ENCODE peak calls at places on chromosomes 13 and 19, in ten cellular contexts. W, C, R, Z, B, V, A, T, G and F are unnamed samples.

GRCh38 chr13:48094404-48094780 is 512 bp downstream of the MED4 start:
- DNase-seq in W (no peak), C (no peak), R (no peak), Z (no peak), B (peak), V (peak), A (no peak), T (no peak), G (peak), F (no peak)

GRCh38 chr19:48975947-48976847 is 11.1 kb downstream of the FTL start:
- DNase-seq in W (no peak), C (peak), R (no peak), Z (no peak), B (no peak), V (no peak), A (no peak), T (no peak), G (peak), F (no peak)

GRCh38 chr13:49356224-49356623 is 87.6 kb downstream of the CAB39L start:
- DNase-seq in W (no peak), C (no peak), R (no peak), Z (no peak), B (peak), V (no peak), A (no peak), T (no peak), G (no peak), F (no peak)

GRCh38 chr13:64937302-64937701 is 2292.8 kb downstream of the PCDH9 start:
- DNase-seq in W (no peak), C (no peak), R (no peak), Z (no peak), B (no peak), V (no peak), A (no peak), T (no peak), G (no peak), F (no peak)

GRCh38 chr13:35190241-35190640 is 248.2 kb downstream of the NBEA start:
- DNase-seq in W (no peak), C (no peak), R (no peak), Z (no peak), B (no peak), V (no peak), A (no peak), T (no peak), G (no peak), F (no peak)

GRCh38 chr13:66673401-66673800 is 556.7 kb downstream of the PCDH9 start:
- DNase-seq in W (no peak), C (no peak), R (no peak), Z (no peak), B (peak), V (no peak), A (no peak), T (no peak), G (no peak), F (no peak)

GRCh38 chr19:36489920-36490415 is 607 bp upstream of the ZNF566 start:
- DNase-seq in W (no peak), C (no peak), R (peak), Z (no peak), B (peak), V (peak), A (peak), T (peak), G (peak), F (no peak)

GRCh38 chr13:110661256-110661655 is 44.7 kb downstream of the CARS2 start:
- DNase-seq in W (no peak), C (no peak), R (no peak), Z (no peak), B (peak), V (no peak), A (no peak), T (no peak), G (no peak), F (no peak)

GRCh38 chr13:48892311-48892710 is 83.4 kb upstream of the FNDC3A start:
- DNase-seq in W (no peak), C (no peak), R (no peak), Z (no peak), B (peak), V (no peak), A (no peak), T (no peak), G (no peak), F (no peak)

GRCh38 chr13:45162821-45163220 is 38.0 kb downstream of the KCTD4 start:
- DNase-seq in W (no peak), C (no peak), R (no peak), Z (no peak), B (peak), V (no peak), A (no peak), T (no peak), G (no peak), F (no peak)

GRCh38 chr13:113147206-113147605 is 11.2 kb upstream of the PROZ start:
- DNase-seq in W (no peak), C (no peak), R (no peak), Z (no peak), B (no peak), V (no peak), A (no peak), T (no peak), G (no peak), F (no peak)

GRCh38 chr19:34996978-34997640 is 3.0 kb upstream of the GRAMD1A start:
- DNase-seq in W (no peak), C (no peak), R (no peak), Z (peak), B (no peak), V (no peak), A (no peak), T (no peak), G (no peak), F (no peak)

GRCh38 chr19:54644056-54644455 is 13.8 kb downstream of the LILRB1 start:
- DNase-seq in W (no peak), C (no peak), R (no peak), Z (no peak), B (no peak), V (peak), A (no peak), T (peak), G (no peak), F (peak)

GRCh38 chr19:46635920-46636761 is at the start of gene GNG8:
- DNase-seq in W (no peak), C (peak), R (no peak), Z (no peak), B (no peak), V (no peak), A (no peak), T (no peak), G (peak), F (no peak)

GRCh38 chr13:43865892-43866291 is 13.6 kb downstream of the CCDC122 start:
- DNase-seq in W (no peak), C (no peak), R (no peak), Z (no peak), B (peak), V (no peak), A (no peak), T (no peak), G (no peak), F (no peak)

DNA sequence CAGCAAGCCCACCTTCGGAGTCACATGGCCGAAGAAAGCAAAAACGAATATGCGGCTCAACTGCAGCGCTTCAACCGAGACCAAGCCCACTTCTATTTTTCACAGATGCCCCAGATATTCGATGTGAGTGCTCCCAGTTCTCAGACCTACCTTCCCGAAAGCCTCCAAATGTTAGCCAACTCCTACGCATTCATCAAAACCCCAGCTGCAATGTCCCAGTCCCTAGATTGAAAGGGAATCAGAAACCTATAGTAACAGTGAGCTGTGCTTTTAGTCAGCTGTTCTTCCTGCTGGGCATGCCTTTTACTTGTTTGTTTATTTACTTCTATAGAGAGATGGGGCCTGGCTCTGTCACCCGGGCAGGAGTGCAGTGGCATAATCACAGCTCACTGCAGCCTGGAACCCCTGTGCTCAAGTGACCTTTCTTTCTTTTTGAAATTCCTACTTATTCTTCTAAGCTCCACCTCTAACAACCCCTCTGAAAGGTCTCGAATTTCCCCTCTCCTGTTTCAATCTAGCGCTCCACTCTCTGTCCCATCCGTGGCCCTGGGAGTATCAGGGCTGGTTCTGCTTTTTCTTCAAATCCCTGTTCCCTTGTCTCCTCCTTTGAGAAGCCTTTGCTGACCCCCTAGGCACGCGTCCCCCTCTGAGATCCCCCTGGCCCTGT is 4.4 kb downstream of the TRIP10 start:
- DNase-seq in W (no peak), C (no peak), R (no peak), Z (no peak), B (no peak), V (peak), A (no peak), T (peak), G (no peak), F (no peak)
- H3K27ac ChIP-seq in W (peak), C (peak), R (peak), Z (peak), B (peak), V (peak), A (no peak), T (peak), G (peak), F (peak)

GRCh38 chr19:3343619-3344502 is 22.5 kb upstream of the NFIC start:
- DNase-seq in W (no peak), C (no peak), R (peak), Z (peak), B (peak), V (peak), A (peak), T (peak), G (peak), F (peak)
- TF ChIP-seq CTCF in W (peak), C (no peak), R (no peak), Z (no peak), B (no peak), V (peak), A (no peak), T (no peak), G (no peak), F (peak)

DNA sequence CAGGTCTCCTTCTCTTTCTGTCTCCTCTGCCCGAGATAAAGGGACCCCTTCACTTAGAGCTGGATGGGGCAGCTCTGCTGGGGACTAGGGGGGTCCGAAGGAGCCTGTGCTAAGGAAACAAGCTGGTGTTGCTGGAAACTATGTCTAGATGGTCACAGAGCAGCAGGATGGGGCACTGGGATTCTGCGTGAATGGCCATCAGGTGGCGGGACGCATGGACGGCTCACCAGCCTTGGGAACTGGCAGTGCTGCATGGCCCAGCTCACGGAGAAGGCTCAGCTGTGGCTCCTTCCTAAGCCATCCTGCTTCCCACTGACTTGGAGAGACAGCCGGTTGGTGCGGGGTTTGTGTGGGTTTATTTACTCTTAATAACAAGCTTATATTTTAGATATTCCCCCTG is 411.8 kb downstream of the ZNF536 start:
- DNase-seq in W (no peak), C (no peak), R (no peak), Z (no peak), B (no peak), V (no peak), A (no peak), T (no peak), G (no peak), F (no peak)
- H3K27ac ChIP-seq in W (no peak), C (no peak), R (no peak), Z (no peak), B (no peak), V (no peak), A (no peak), T (no peak), G (no peak), F (no peak)

GRCh38 chr13:51935326-51936171 is 73.8 kb downstream of the CCDC70 start:
- DNase-seq in W (peak), C (peak), R (no peak), Z (no peak), B (peak), V (no peak), A (no peak), T (peak), G (peak), F (no peak)
- TF ChIP-seq CTCF in W (peak), C (peak), R (peak), Z (peak), B (no peak), V (no peak), A (no peak), T (peak), G (peak), F (peak)

DNA sequence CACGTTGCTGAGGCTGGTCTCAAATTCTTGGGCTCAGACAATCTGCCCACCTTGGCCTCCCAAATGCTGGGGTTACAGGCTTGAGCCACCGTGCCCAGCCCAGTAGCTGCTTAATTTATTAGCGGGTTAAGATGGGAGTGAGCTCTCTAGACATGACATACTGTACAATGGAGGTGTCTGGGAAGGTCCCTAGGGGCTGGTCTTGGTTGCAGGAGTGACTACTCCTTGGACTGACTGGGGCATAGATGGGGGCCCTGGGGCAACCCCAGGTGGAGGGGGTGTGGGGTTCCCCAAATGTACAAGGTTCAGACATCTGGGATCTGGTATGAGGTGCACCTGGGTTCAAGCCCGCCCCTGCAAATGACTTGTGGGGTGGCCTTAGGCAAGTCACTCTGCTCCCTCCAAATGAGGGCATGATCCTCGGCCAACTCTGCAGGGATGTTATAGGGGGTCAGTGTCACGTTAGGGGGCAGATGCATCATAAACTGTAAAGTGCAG is 12.8 kb downstream of the CIB3 start:
- DNase-seq in W (no peak), C (no peak), R (no peak), Z (no peak), B (no peak), V (no peak), A (no peak), T (no peak), G (no peak), F (no peak)
- H3K27ac ChIP-seq in W (no peak), C (no peak), R (no peak), Z (no peak), B (no peak), V (no peak), A (no peak), T (no peak), G (no peak), F (no peak)

DNA sequence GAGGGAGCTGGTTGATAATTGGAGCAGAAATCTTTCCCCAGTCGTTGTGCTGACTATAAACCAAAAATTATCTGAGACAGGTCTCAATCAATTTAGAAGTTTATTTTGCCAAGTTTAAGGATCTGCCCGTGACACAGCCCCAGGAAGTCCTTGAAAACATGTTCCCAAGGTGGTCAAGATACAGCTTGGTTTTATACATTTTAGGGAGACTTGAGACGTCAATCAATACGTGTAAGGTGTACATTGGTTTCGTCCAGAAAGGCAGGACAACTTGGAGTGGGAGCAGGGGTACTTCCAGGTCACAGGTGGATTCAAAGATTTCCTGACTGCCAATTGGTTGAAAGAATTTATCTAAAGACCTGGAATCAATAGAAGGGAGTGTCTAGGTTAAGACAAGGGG is 17.6 kb downstream of the CFAP97D2 start:
- DNase-seq in W (no peak), C (no peak), R (no peak), Z (no peak), B (no peak), V (no peak), A (no peak), T (no peak), G (no peak), F (no peak)
- TF ChIP-seq CTCF in W (no peak), C (no peak), R (no peak), Z (no peak), B (no peak), V (no peak), A (no peak), T (no peak), G (no peak), F (no peak)

DNA sequence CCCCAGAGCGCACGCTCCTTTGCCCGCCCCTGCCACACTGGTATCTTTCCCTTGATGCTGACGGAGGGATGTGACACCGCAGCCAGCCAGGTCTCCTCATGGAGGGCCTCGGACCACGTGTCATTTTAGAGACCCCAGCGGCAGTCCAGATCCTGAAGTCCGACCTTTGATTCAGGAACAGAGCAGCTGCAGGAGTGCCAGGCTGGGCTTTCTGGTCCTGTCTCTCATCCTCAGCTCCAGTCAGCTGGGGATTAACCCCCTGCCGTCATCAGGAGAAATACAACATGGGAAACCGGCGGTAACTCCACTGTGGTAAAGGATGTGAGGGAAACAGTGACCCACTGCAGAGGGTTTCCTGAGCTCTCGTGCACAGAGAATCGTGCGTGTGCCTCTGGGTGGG is 140.6 kb downstream of the SIPA1L3 start:
- DNase-seq in W (no peak), C (peak), R (no peak), Z (no peak), B (no peak), V (no peak), A (no peak), T (no peak), G (no peak), F (no peak)
- H3K27ac ChIP-seq in W (peak), C (no peak), R (no peak), Z (no peak), B (no peak), V (no peak), A (peak), T (peak), G (no peak), F (no peak)

GRCh38 chr13:28819046-28819747 is 942 bp upstream of the MTUS2 start:
- DNase-seq in W (no peak), C (peak), R (no peak), Z (no peak), B (peak), V (no peak), A (no peak), T (no peak), G (peak), F (no peak)
- TF ChIP-seq CTCF in W (no peak), C (peak), R (no peak), Z (no peak), B (no peak), V (no peak), A (no peak), T (no peak), G (peak), F (no peak)